ENCODE peak calls at places on chromosomes 2 and 18, in seven cellular contexts. R is HEK293T; J is brain pericyte; Q is upper lobe of right lung; I is stimulated activated CD8-positive, alpha-beta memory T cell treated with anti-CD3 and anti-CD28 coated beads, Interleukin-4, amount 100 ng/mL, for 4 hours; M is sciatic nerve; O is body of pancreas. S is an unnamed sample.

GRCh38 chr18:2847341-2848144 is 737 bp downstream of the EMILIN2 start:
- DNase-seq in Q (peak), O (no peak), M (peak), R (peak), I (no peak), J (no peak), S (no peak)

GRCh38 chr18:65235966-65236634 is 514.7 kb upstream of the CDH7 start:
- DNase-seq in I (no peak), M (no peak), Q (no peak), R (no peak), J (no peak), O (peak), S (no peak)

GRCh38 chr2:163043201-163043600 is 204.6 kb upstream of the KCNH7 start:
- DNase-seq in R (no peak), M (no peak), I (no peak), J (no peak), Q (no peak), O (no peak), S (no peak)

GRCh38 chr2:62576276-62576939 is 70.4 kb upstream of the TMEM17 start:
- DNase-seq in R (no peak), I (no peak), O (peak), Q (no peak), J (no peak), M (no peak), S (no peak)

GRCh38 chr2:222000326-222000725 is 298.5 kb downstream of the PAX3 start:
- DNase-seq in Q (no peak), I (no peak), O (no peak), R (no peak), M (no peak), J (peak), S (no peak)

GRCh38 chr18:23998018-23998417 is 16.5 kb upstream of the TTC39C start:
- DNase-seq in O (no peak), M (no peak), I (no peak), R (no peak), J (no peak), Q (no peak), S (no peak)

GRCh38 chr2:190486037-190486623 is 48.4 kb downstream of the NEMP2 start:
- DNase-seq in R (no peak), M (no peak), J (no peak), O (peak), I (no peak), Q (no peak), S (no peak)

GRCh38 chr2:189204322-189204941 is 24.9 kb upstream of the COL5A2 start:
- DNase-seq in R (no peak), I (no peak), O (no peak), J (no peak), M (no peak), Q (no peak), S (no peak)